ENCODE peak calls at places on chromosome 1, in eight cellular contexts. O, Q, V, H, W, C, Z and I are unnamed samples.

GRCh38 chr1:209260146-209260545 is 323.4 kb upstream of the CAMK1G start:
- DNase-seq in V (no peak), W (no peak), H (no peak), Q (no peak), O (no peak), C (no peak), Z (no peak), I (no peak)

GRCh38 chr1:119631433-119632102 is 16.5 kb downstream of the ZNF697 start:
- DNase-seq in V (peak), O (peak), H (no peak), W (peak), Z (peak), C (no peak), Q (no peak), I (no peak)

GRCh38 chr1:39637301-39637700 is 2.1 kb downstream of the HEYL start:
- DNase-seq in O (no peak), V (no peak), C (no peak), W (no peak), Z (no peak), H (no peak), Q (no peak), I (no peak)

GRCh38 chr1:167344605-167345385 is 124.1 kb downstream of the POU2F1 start:
- DNase-seq in Q (no peak), H (no peak), O (no peak), C (no peak), W (no peak), V (no peak), Z (no peak), I (no peak)

GRCh38 chr1:35031103-35031452 is 667 bp downstream of the ZMYM6 start:
- DNase-seq in O (no peak), Q (peak), C (peak), H (no peak), W (no peak), Z (no peak), V (peak), I (no peak)

GRCh38 chr1:175390522-175391247 is 198.1 kb upstream of the KIAA0040 start:
- DNase-seq in Z (no peak), W (no peak), C (no peak), H (no peak), Q (no peak), V (no peak), O (no peak), I (no peak)

GRCh38 chr1:153648000-153648643 is 10.4 kb upstream of the SNAPIN start:
- DNase-seq in W (no peak), C (no peak), Q (no peak), H (no peak), O (no peak), Z (peak), V (peak), I (no peak)

GRCh38 chr1:17136145-17136544 is 16.9 kb upstream of the PADI2 start:
- DNase-seq in O (no peak), Z (no peak), V (no peak), H (no peak), C (no peak), Q (no peak), W (no peak), I (no peak)

GRCh38 chr1:108829498-108829916 is 27.4 kb downstream of the AKNAD1 start:
- DNase-seq in H (no peak), Z (no peak), V (no peak), Q (no peak), W (no peak), C (no peak), O (no peak), I (no peak)

GRCh38 chr1:108077991-108078390 is 113.0 kb upstream of the VAV3 start:
- DNase-seq in Q (peak), C (no peak), V (no peak), W (no peak), O (no peak), H (no peak), Z (no peak), I (peak)

GRCh38 chr1:59124166-59124565 is 172.7 kb upstream of the FGGY start:
- DNase-seq in W (no peak), V (no peak), H (no peak), Q (no peak), Z (no peak), O (no peak), C (no peak), I (no peak)

GRCh38 chr1:65425697-65426096 is 5.2 kb downstream of the LEPR start:
- DNase-seq in W (no peak), O (no peak), V (no peak), C (no peak), Z (no peak), Q (no peak), H (no peak), I (no peak)

GRCh38 chr1:12604114-12604874 is 13.7 kb downstream of the DHRS3 start:
- DNase-seq in Q (peak), C (no peak), Z (no peak), H (no peak), V (peak), W (peak), O (no peak), I (peak)

GRCh38 chr1:5980314-5981008 is 11.8 kb downstream of the NPHP4 start:
- DNase-seq in Q (no peak), Z (no peak), O (no peak), C (no peak), H (peak), W (peak), V (no peak), I (no peak)

GRCh38 chr1:201982923-201983805 is 716 bp downstream of the RNPEP start:
- DNase-seq in C (peak), Q (peak), W (peak), V (peak), Z (peak), O (peak), H (no peak), I (peak)

GRCh38 chr1:202794049-202794725 is 14.0 kb downstream of the KDM5B start:
- DNase-seq in Q (no peak), V (no peak), H (no peak), Z (no peak), W (no peak), O (no peak), C (no peak), I (no peak)

GRCh38 chr1:84247425-84248220 is 53.9 kb upstream of the SAMD13 start:
- DNase-seq in C (no peak), Z (no peak), Q (peak), W (no peak), O (no peak), V (no peak), H (no peak), I (no peak)

GRCh38 chr1:23555949-23556640 is 3.2 kb downstream of the ID3 start:
- DNase-seq in Q (peak), W (no peak), C (no peak), Z (no peak), O (no peak), H (no peak), V (peak), I (peak)

GRCh38 chr1:236143104-236143948 is 987 bp downstream of the GPR137B start:
- DNase-seq in C (no peak), V (peak), O (no peak), W (no peak), Z (no peak), H (no peak), Q (peak), I (no peak)

GRCh38 chr1:225021037-225021436 is 91.6 kb downstream of the DNAH14 start:
- DNase-seq in C (no peak), W (no peak), Q (no peak), O (no peak), H (no peak), V (no peak), Z (no peak), I (no peak)

GRCh38 chr1:12631571-12631970 is 12.3 kb upstream of the AADACL4 start:
- DNase-seq in C (no peak), V (no peak), O (no peak), H (no peak), Z (no peak), Q (no peak), W (no peak), I (no peak)

GRCh38 chr1:50750021-50750619 is 209.9 kb downstream of the FAF1 start:
- DNase-seq in W (no peak), O (no peak), V (no peak), Q (no peak), C (no peak), H (no peak), Z (no peak), I (no peak)

GRCh38 chr1:242129103-242129502 is 130.2 kb upstream of the MAP1LC3C start:
- DNase-seq in Z (no peak), C (peak), H (no peak), O (no peak), W (no peak), Q (no peak), V (no peak), I (no peak)

GRCh38 chr1:178344513-178345077 is 152.2 kb downstream of the CLEC20A start:
- DNase-seq in W (no peak), C (peak), Z (no peak), O (no peak), V (no peak), H (no peak), Q (no peak), I (no peak)

GRCh38 chr1:178330848-178331497 is 165.8 kb downstream of the CLEC20A start:
- DNase-seq in V (no peak), O (no peak), C (no peak), Z (no peak), W (no peak), Q (no peak), H (no peak), I (no peak)

GRCh38 chr1:173507847-173508209 is 30.7 kb downstream of the PRDX6 start:
- DNase-seq in H (no peak), Z (no peak), C (no peak), W (no peak), V (no peak), O (no peak), Q (no peak), I (no peak)

GRCh38 chr1:66090863-66091457 is 298.3 kb downstream of the PDE4B start:
- DNase-seq in Q (peak), V (no peak), C (no peak), W (no peak), H (no peak), O (no peak), Z (no peak), I (no peak)

GRCh38 chr1:201791051-201791774 is 37.7 kb upstream of the IPO9 start:
- DNase-seq in C (no peak), O (no peak), H (no peak), Z (no peak), V (no peak), Q (no peak), W (no peak), I (no peak)

GRCh38 chr1:115929846-115930245 is 46.5 kb upstream of the SLC22A15 start:
- DNase-seq in Q (no peak), W (no peak), Z (no peak), V (no peak), O (no peak), H (no peak), C (no peak), I (no peak)

GRCh38 chr1:98498651-98499050 is 162.9 kb upstream of the SNX7 start:
- DNase-seq in W (no peak), O (no peak), V (no peak), Q (no peak), C (no peak), Z (no peak), H (no peak), I (no peak)

DNA sequence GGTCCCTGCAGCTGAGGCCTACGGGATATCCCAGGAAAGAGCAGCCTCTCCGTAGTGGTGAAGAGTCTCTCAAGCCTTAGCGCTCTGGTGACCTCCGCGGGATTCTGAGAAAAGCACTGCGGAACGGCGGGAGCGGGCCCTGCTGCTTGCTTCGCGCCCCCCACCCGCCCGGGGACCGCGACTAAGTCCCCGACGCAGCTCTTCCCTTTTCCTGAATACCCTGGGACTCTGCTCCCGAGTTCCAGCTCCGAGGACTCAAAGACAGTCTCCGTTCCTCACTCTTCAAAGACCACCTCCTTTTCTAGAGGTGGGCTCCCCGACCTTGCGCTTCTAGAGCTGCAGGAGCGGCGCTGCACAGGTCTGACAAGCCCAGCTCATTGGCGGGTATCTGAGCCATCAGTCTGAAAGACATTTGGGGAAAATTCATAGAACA is 3.6 kb upstream of the PRRX1 start:
- DNase-seq in V (peak), O (no peak), H (no peak), C (no peak), W (no peak), Z (no peak), Q (no peak), I (no peak)
- H3K27ac ChIP-seq in V (no peak), O (no peak), H (no peak), C (no peak), W (no peak), Z (no peak), Q (no peak), I (no peak)

GRCh38 chr1:163673756-163674155 is 352.0 kb downstream of the NUF2 start:
- DNase-seq in V (no peak), C (no peak), Q (no peak), Z (no peak), O (no peak), W (no peak), H (no peak), I (no peak)

GRCh38 chr1:163673076-163673475 is 351.3 kb downstream of the NUF2 start:
- DNase-seq in Q (no peak), V (no peak), W (no peak), C (no peak), O (no peak), Z (no peak), H (no peak), I (no peak)

GRCh38 chr1:163668472-163668871 is 346.7 kb downstream of the NUF2 start:
- DNase-seq in C (no peak), O (no peak), Q (no peak), V (no peak), W (no peak), H (no peak), Z (no peak), I (no peak)

DNA sequence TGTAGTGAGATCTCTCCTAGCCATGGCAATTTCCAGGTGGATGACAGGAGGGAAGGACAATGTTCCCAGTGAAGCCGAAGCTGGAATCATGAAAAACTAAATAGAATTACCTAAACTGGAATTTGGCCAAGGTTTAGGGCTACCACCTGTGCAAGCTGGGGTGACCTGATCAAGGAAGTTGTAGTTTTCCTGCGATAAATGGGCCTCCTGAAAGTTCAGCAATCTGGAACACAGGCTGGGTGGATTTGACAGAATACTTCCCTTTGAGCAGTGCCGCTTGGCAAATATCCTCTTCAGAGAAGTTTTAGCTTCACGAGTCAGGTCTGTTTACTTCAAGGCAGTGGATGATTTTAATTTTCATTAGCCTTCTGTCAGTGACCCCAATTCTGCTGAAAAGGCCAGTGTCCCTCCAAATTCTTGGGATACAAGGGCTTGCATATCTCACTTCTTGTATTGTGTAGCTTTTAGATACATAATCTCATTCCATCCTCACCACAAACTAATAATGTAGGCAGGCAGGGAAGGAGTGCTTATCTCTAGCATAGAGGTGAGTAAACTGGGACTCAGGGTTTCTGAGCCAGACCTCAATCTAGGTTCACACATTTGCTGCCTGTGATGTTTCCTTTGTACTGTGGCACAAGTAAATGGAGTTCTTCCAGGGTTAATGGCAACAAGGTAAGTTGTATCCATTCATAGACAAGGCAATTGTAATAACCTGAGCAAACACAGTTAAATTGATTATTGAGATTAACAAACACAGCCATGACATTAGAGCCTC is 349.4 kb downstream of the NUF2 start:
- DNase-seq in W (no peak), C (no peak), O (no peak), Q (no peak), H (no peak), Z (no peak), V (no peak), I (no peak)
- H3K27ac ChIP-seq in W (no peak), C (no peak), O (no peak), Q (no peak), H (no peak), Z (no peak), V (no peak), I (no peak)

DNA sequence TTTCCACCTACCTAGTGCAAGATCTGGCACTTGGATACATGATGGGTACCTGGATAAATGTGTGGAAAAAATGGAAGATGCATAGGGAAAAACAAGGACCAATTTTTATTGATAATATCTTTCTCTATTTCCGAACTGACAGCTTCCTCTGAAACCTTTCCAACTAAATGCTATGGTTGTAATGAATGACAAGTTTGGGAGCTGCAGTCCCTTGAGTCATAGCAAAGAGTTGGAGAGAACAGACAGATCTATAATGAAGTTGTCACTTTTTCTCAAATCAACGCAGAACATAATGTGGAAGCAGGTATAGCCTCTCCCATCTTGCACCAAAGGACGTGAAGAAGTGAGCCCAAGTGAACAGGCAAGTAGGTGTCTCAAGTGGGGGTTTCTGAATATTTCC is 296.5 kb upstream of the KAZN start:
- DNase-seq in C (no peak), V (no peak), O (no peak), Z (no peak), W (no peak), Q (no peak), H (no peak), I (no peak)
- H3K27ac ChIP-seq in C (no peak), V (no peak), O (no peak), Z (no peak), W (no peak), Q (no peak), H (no peak), I (no peak)

GRCh38 chr1:92711473-92712165 is 73.3 kb downstream of the EVI5 start:
- DNase-seq in O (no peak), V (no peak), C (no peak), W (no peak), Z (no peak), H (no peak), Q (no peak), I (no peak)
- H3K27ac ChIP-seq in O (no peak), V (no peak), C (no peak), W (no peak), Z (no peak), H (no peak), Q (no peak), I (no peak)

DNA sequence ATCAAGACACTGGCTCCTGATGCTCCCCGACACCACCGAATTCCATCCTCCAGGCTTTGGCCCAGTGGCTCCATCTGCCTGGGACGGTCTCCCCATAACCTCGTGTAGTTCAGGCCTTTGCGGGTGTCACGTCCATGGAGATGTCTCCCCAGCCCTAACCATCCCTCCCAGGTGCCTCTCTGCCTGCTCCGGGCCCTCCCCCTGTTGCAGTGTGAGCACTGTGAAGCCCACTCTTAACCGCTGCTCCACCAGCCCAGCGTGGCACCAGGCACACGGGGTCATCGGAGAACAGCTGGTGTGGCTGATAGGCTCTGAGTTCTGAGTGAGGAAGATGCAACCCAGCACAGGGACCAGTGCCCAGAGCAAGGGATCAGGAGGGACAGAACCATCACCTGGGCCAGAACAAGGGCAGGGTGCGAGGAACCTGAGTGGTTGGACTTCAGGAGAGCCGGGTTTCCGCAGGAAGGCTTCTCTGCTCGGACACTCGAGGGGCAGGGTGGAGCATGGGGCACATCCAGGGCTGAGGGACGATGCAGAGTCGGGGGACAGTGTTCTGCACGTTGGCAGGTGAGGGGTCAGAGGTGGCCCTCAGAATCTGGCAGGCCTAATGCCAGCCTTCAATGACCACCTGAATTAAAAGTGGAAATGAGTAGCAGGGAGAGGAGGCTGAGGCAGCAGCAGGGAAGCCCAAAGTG is 2.6 kb upstream of the GNB1 start:
- DNase-seq in O (no peak), Z (peak), W (no peak), Q (no peak), H (no peak), C (no peak), V (no peak), I (no peak)
- H3K27ac ChIP-seq in O (no peak), Z (no peak), W (no peak), Q (no peak), H (no peak), C (no peak), V (no peak), I (peak)

DNA sequence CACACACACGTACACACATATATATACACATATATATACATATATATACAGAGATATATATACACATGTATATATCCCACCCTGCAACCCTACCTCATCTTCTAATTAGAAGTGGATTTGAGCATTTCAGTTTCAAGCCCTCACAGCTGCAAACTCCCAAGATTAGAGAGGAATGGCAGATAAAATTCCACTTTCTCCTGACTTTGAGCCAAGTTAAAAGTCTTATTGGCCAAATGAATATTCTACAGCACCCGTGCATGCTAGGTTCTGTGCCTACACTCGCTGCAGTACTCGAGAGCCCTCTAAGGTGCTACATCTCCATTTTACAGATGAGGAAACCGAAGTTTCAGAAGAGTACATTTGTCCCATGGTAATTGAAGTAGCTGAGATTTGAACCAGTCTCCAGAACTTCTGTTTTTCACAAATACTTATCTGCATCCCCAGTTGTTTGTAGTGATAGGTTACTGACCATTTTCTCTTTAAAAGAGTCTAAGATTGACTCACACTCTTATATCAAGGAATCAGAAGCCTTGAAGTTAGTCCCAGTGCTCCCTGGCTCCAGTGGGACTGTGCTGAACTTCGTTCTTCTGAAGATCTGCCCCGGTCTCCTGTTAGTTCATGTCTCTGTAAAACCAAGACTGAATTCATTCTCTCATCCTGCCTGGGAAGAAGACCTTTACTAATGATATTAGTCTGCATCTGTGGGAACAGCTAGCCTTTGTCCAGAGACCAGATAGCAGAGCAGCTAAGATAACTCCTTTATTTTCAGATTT is 292.1 kb downstream of the TM2D1 start:
- DNase-seq in W (no peak), H (no peak), Q (no peak), O (no peak), C (no peak), Z (no peak), V (no peak), I (no peak)
- H3K27ac ChIP-seq in W (peak), H (peak), Q (no peak), O (no peak), C (no peak), Z (no peak), V (no peak), I (no peak)